ENCODE peak calls at places on chromosomes 4 and X, in eight cellular contexts. One of them, this sample, is unnamed.

GRCh38 chrX:30888526-30889146 is 418 bp downstream of the TAB3 start:
- DNase-seq in AML-193: no peak
- DNase-seq in iPS DF 19.7: no peak
- DNase-seq in NCI-H187 treated with DMSO at 0.1 percent for 48 hours: no peak
- DNase-seq in mucosa of gallbladder: no peak
- DNase-seq in C1 segment of cervical spinal cord: peak; percentile 34
- DNase-seq in T-helper 2 cell: peak; percentile 2
- DNase-seq in head of caudate nucleus: no peak
- DNase-seq in this sample: no peak

GRCh38 chr4:25174674-25175073 is 14.4 kb upstream of the SEPSECS start:
- DNase-seq in mucosa of gallbladder: no peak
- DNase-seq in C1 segment of cervical spinal cord: no peak
- DNase-seq in NCI-H187 treated with DMSO at 0.1 percent for 48 hours: no peak
- DNase-seq in AML-193: peak; percentile 44
- DNase-seq in T-helper 2 cell: no peak
- DNase-seq in head of caudate nucleus: no peak
- DNase-seq in iPS DF 19.7: no peak
- DNase-seq in this sample: no peak

GRCh38 chr4:54063224-54063623 is 1.2 kb downstream of the CHIC2 start:
- DNase-seq in iPS DF 19.7: no peak
- DNase-seq in head of caudate nucleus: no peak
- DNase-seq in NCI-H187 treated with DMSO at 0.1 percent for 48 hours: no peak
- DNase-seq in mucosa of gallbladder: no peak
- DNase-seq in C1 segment of cervical spinal cord: no peak
- DNase-seq in AML-193: peak; percentile 32
- DNase-seq in T-helper 2 cell: no peak
- DNase-seq in this sample: no peak

GRCh38 chr4:56531149-56531770 is 25.7 kb downstream of the ARL9 start:
- DNase-seq in C1 segment of cervical spinal cord: no peak
- DNase-seq in head of caudate nucleus: no peak
- DNase-seq in T-helper 2 cell: no peak
- DNase-seq in NCI-H187 treated with DMSO at 0.1 percent for 48 hours: no peak
- DNase-seq in iPS DF 19.7: no peak
- DNase-seq in mucosa of gallbladder: no peak
- DNase-seq in AML-193: no peak
- DNase-seq in this sample: no peak

GRCh38 chrX:101057095-101057714 is 5.3 kb upstream of the TRMT2B start:
- DNase-seq in head of caudate nucleus: no peak
- DNase-seq in NCI-H187 treated with DMSO at 0.1 percent for 48 hours: no peak
- DNase-seq in C1 segment of cervical spinal cord: no peak
- DNase-seq in AML-193: peak; percentile 18
- DNase-seq in mucosa of gallbladder: no peak
- DNase-seq in iPS DF 19.7: no peak
- DNase-seq in T-helper 2 cell: no peak
- DNase-seq in this sample: no peak

GRCh38 chr4:7398788-7399432 is 35.8 kb downstream of the PSAPL1 start:
- DNase-seq in mucosa of gallbladder: no peak
- DNase-seq in T-helper 2 cell: no peak
- DNase-seq in iPS DF 19.7: no peak
- DNase-seq in NCI-H187 treated with DMSO at 0.1 percent for 48 hours: no peak
- DNase-seq in AML-193: no peak
- DNase-seq in C1 segment of cervical spinal cord: no peak
- DNase-seq in head of caudate nucleus: no peak
- DNase-seq in this sample: no peak

GRCh38 chr4:127844605-127845116 is 36.0 kb upstream of the PLK4 start:
- DNase-seq in head of caudate nucleus: no peak
- DNase-seq in T-helper 2 cell: no peak
- DNase-seq in NCI-H187 treated with DMSO at 0.1 percent for 48 hours: no peak
- DNase-seq in mucosa of gallbladder: no peak
- DNase-seq in iPS DF 19.7: no peak
- DNase-seq in AML-193: no peak
- DNase-seq in C1 segment of cervical spinal cord: no peak
- DNase-seq in this sample: no peak

GRCh38 chrX:45134303-45134702 is 66.4 kb downstream of the DIPK2B start:
- DNase-seq in head of caudate nucleus: peak; percentile 84
- DNase-seq in C1 segment of cervical spinal cord: peak; percentile 59
- DNase-seq in iPS DF 19.7: no peak
- DNase-seq in AML-193: no peak
- DNase-seq in T-helper 2 cell: no peak
- DNase-seq in NCI-H187 treated with DMSO at 0.1 percent for 48 hours: no peak
- DNase-seq in mucosa of gallbladder: peak; percentile 17
- DNase-seq in this sample: no peak

GRCh38 chrX:153885968-153886903 is at the start of gene L1CAM:
- DNase-seq in T-helper 2 cell: no peak
- DNase-seq in iPS DF 19.7: no peak
- DNase-seq in C1 segment of cervical spinal cord: no peak
- DNase-seq in NCI-H187 treated with DMSO at 0.1 percent for 48 hours: no peak
- DNase-seq in AML-193: no peak
- DNase-seq in head of caudate nucleus: no peak
- DNase-seq in mucosa of gallbladder: no peak
- DNase-seq in this sample: no peak